ENCODE peak calls at places on chromosomes 7 and 10, in six cellular contexts. L is H54; G is CD8-positive, alpha-beta memory T cell; I is non-pigmented ciliary epithelial cell; A is immature natural killer cell; O is epithelial cell of prostate. M is an unnamed sample.

GRCh38 chr10:77138541-77138940 is 499.1 kb downstream of the KCNMA1 start:
- DNase-seq in L (no peak), G (no peak), I (no peak), A (no peak), O (no peak), M (no peak)

GRCh38 chr7:105623378-105623777 is 42.1 kb upstream of the EFCAB10 start:
- DNase-seq in L (no peak), G (no peak), I (no peak), A (no peak), O (no peak), M (no peak)

GRCh38 chr10:3775671-3776551 is 9.1 kb downstream of the KLF6 start:
- DNase-seq in L (no peak), G (peak), I (no peak), A (peak), O (no peak), M (no peak)

GRCh38 chr7:136859798-136860197 is 8.7 kb upstream of the CHRM2 start:
- DNase-seq in L (no peak), G (no peak), I (no peak), A (no peak), O (no peak), M (no peak)

GRCh38 chr10:119686465-119687191 is 35.4 kb downstream of the BAG3 start:
- DNase-seq in L (peak), G (peak), I (peak), A (peak), O (peak), M (peak)

GRCh38 chr10:88911121-88911520 is 31.1 kb downstream of the STAMBPL1 start:
- DNase-seq in L (no peak), G (no peak), I (no peak), A (no peak), O (no peak), M (no peak)

GRCh38 chr10:33680036-33680435 is 345.6 kb upstream of the NRP1 start:
- DNase-seq in L (no peak), G (no peak), I (no peak), A (no peak), O (no peak), M (no peak)

GRCh38 chr10:42523098-42523497 is 115.3 kb downstream of the ZNF33B start:
- DNase-seq in L (no peak), G (no peak), I (no peak), A (no peak), O (no peak), M (no peak)

GRCh38 chr10:113641702-113642101 is 22.1 kb downstream of the NRAP start:
- DNase-seq in L (no peak), G (no peak), I (no peak), A (no peak), O (no peak), M (no peak)

GRCh38 chr7:139035588-139036353 is at the start of gene ZC3HAV1L:
- DNase-seq in L (no peak), G (peak), I (no peak), A (peak), O (no peak), M (no peak)

GRCh38 chr10:92903633-92904032 is 55.3 kb downstream of the EXOC6 start:
- DNase-seq in L (no peak), G (no peak), I (no peak), A (no peak), O (no peak), M (no peak)

GRCh38 chr7:95430864-95431263 is 4.0 kb downstream of the PON2 start:
- DNase-seq in L (no peak), G (no peak), I (no peak), A (no peak), O (peak), M (no peak)

GRCh38 chr7:45889367-45890067 is 1.2 kb downstream of the IGFBP1 start:
- DNase-seq in L (no peak), G (no peak), I (no peak), A (no peak), O (no peak), M (no peak)